ENCODE peak calls at places on chromosomes 11 and 22, in six cellular contexts. B, Y, F, M, H and Z are unnamed samples.

GRCh38 chr11:47269002-47269828 is 718 bp upstream of the MADD start:
- DNase-seq in B (no peak), H (peak), M (peak), F (peak), Y (peak), Z (peak)

GRCh38 chr11:124763156-124763947 is 1.3 kb upstream of the ESAM start:
- DNase-seq in Y (peak), H (peak), F (peak), B (peak), M (peak), Z (peak)

GRCh38 chr11:45424781-45425180 is 138.6 kb upstream of the SYT13 start:
- DNase-seq in F (no peak), Y (no peak), M (no peak), B (no peak), H (no peak), Z (no peak)

GRCh38 chr22:49725516-49725915 is 102.2 kb downstream of the BRD1 start:
- DNase-seq in F (no peak), B (no peak), H (no peak), M (no peak), Y (no peak), Z (no peak)

GRCh38 chr22:35140879-35141745 is 75.2 kb downstream of the ISX start:
- DNase-seq in F (no peak), Y (peak), H (no peak), B (no peak), M (no peak), Z (peak)

GRCh38 chr22:38696606-38697005 is 4.1 kb downstream of the JOSD1 start:
- DNase-seq in F (no peak), M (no peak), B (peak), H (peak), Y (no peak), Z (peak)

GRCh38 chr11:3341298-3341697 is 37.6 kb downstream of the ZNF195 start:
- DNase-seq in F (peak), H (peak), M (peak), B (no peak), Y (peak), Z (peak)

GRCh38 chr11:65780770-65781151 is at the start of gene AP5B1:
- DNase-seq in H (peak), Y (peak), M (peak), B (no peak), F (peak), Z (peak)

GRCh38 chr11:46681814-46682213 is 18.6 kb downstream of the ARHGAP1 start:
- DNase-seq in Y (no peak), F (no peak), B (no peak), M (no peak), H (no peak), Z (no peak)

GRCh38 chr22:39384750-39385480 is 14.7 kb upstream of the TAB1 start:
- DNase-seq in H (peak), Y (peak), M (no peak), F (no peak), B (no peak), Z (no peak)

GRCh38 chr11:89436071-89436470 is 55.1 kb downstream of the NOX4 start:
- DNase-seq in M (no peak), H (peak), B (no peak), F (no peak), Y (peak), Z (no peak)

GRCh38 chr22:30506507-30506968 is 1.0 kb upstream of the SEC14L4 start:
- DNase-seq in F (no peak), H (no peak), M (peak), Y (no peak), B (no peak), Z (no peak)

GRCh38 chr22:46027219-46028068 is 50.5 kb upstream of the WNT7B start:
- DNase-seq in F (peak), Y (peak), M (peak), H (no peak), B (no peak), Z (no peak)

GRCh38 chr11:106424111-106424510 is 346.6 kb downstream of the AASDHPPT start:
- DNase-seq in Y (no peak), F (no peak), H (peak), B (peak), M (no peak), Z (no peak)

GRCh38 chr11:80718611-80719291 is 1277.9 kb upstream of the TENM4 start:
- DNase-seq in B (no peak), Y (no peak), F (no peak), H (no peak), M (no peak), Z (no peak)

GRCh38 chr11:118560806-118561205 is 4.9 kb downstream of the IFT46 start:
- DNase-seq in F (no peak), B (no peak), M (no peak), H (no peak), Y (no peak), Z (no peak)

GRCh38 chr11:67303989-67304411 is 670 bp downstream of the SSH3 start:
- DNase-seq in H (peak), F (no peak), B (no peak), Y (peak), M (peak), Z (peak)

GRCh38 chr22:23856721-23857605 is 712 bp upstream of the SLC2A11 start:
- DNase-seq in B (peak), Y (peak), M (no peak), F (peak), H (peak), Z (peak)

GRCh38 chr22:37390075-37390474 is 37.2 kb downstream of the ELFN2 start:
- DNase-seq in B (no peak), M (no peak), Y (no peak), H (no peak), F (no peak), Z (no peak)

GRCh38 chr11:86983071-86983488 is 27.9 kb upstream of the FZD4 start:
- DNase-seq in Y (no peak), M (peak), F (no peak), H (peak), B (no peak), Z (no peak)

GRCh38 chr11:94855666-94856065 is 87.5 kb downstream of the AMOTL1 start:
- DNase-seq in H (peak), Y (no peak), B (no peak), F (no peak), M (no peak), Z (no peak)

GRCh38 chr11:71563401-71563800 is 2.0 kb upstream of the KRTAP5-10 start:
- DNase-seq in M (no peak), H (peak), Y (peak), B (peak), F (no peak), Z (peak)

GRCh38 chr22:44532466-44533025 is 34.5 kb upstream of the RTL6 start:
- DNase-seq in Y (no peak), B (no peak), H (no peak), F (no peak), M (no peak), Z (peak)

GRCh38 chr22:28716686-28717085 is 24.9 kb downstream of the CHEK2 start:
- DNase-seq in Y (no peak), H (no peak), B (no peak), F (no peak), M (no peak), Z (no peak)

GRCh38 chr11:1493650-1494244 is 7.2 kb upstream of the MOB2 start:
- DNase-seq in B (no peak), H (no peak), Y (no peak), M (no peak), F (no peak), Z (no peak)

DNA sequence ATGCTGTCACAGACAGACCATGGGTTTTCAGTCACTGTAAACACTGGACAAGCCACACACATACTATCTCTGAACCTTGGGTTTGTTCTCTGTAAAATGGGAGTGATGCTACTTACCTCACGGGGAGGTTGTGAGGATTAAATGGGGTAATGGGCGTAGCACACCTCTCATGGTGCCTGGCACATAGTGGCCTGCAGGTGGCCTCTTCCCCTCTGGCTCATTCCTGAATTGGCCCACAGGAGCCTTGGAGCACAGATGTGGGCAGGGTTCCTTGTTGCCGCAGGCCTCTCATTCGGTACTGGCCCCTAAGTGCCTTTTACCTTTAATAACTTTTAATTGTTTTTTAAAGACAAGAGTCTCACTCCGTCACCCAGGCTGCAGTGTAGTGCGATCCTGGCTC is 11.7 kb downstream of the MICAL2 start:
- DNase-seq in Y (no peak), H (no peak), F (no peak), M (peak), B (no peak), Z (peak)
- TF ChIP-seq CTCF in Y (peak), H (peak), F (no peak), M (peak), B (peak), Z (no peak)

DNA sequence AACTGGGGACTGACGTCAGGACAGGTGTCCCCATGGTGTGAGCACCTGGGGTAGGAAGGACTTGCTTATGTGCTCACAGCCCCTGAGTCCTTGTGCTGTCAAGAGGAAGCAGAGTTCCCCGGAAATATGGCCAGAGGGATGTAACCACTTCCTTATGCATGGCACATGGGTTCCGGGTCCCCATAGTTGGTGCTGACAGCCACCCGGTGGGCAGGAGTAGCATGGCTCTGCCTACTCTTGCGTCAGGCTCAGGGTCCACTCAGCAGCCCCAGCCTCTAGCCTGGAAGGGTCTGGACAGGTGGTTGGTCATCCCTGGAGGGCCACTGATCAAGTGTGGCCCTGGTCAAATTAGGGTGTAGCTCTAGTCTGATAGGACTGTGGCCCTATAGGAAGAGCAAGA is 42.8 kb upstream of the CCND1 start:
- DNase-seq in B (no peak), M (no peak), F (no peak), H (peak), Y (no peak), Z (no peak)
- TF ChIP-seq CTCF in B (no peak), M (peak), F (no peak), H (no peak), Y (no peak), Z (no peak)

GRCh38 chr11:43852057-43852636 is 28.5 kb upstream of the ALKBH3 start:
- DNase-seq in H (peak), Y (peak), M (no peak), B (peak), F (no peak), Z (peak)
- TF ChIP-seq CTCF in H (peak), Y (peak), M (peak), B (peak), F (peak), Z (peak)

GRCh38 chr11:128021304-128022006 is 565.9 kb downstream of the ETS1 start:
- DNase-seq in Y (peak), F (no peak), M (no peak), B (no peak), H (peak), Z (no peak)
- TF ChIP-seq CTCF in Y (peak), F (no peak), M (peak), B (peak), H (peak), Z (peak)

GRCh38 chr11:109241988-109242387 is 180.0 kb upstream of the C11orf87 start:
- DNase-seq in Y (no peak), F (no peak), B (no peak), H (no peak), M (no peak), Z (no peak)

GRCh38 chr11:109236188-109236587 is 185.8 kb upstream of the C11orf87 start:
- DNase-seq in B (no peak), H (peak), Y (no peak), M (no peak), F (no peak), Z (no peak)

GRCh38 chr11:109236696-109237095 is 185.3 kb upstream of the C11orf87 start:
- DNase-seq in B (no peak), H (peak), F (no peak), M (no peak), Y (no peak), Z (no peak)

GRCh38 chr11:109237636-109238035 is 184.4 kb upstream of the C11orf87 start:
- DNase-seq in B (no peak), M (no peak), F (no peak), Y (no peak), H (no peak), Z (no peak)
- TF ChIP-seq CTCF in B (no peak), M (no peak), F (no peak), Y (no peak), H (no peak), Z (no peak)

DNA sequence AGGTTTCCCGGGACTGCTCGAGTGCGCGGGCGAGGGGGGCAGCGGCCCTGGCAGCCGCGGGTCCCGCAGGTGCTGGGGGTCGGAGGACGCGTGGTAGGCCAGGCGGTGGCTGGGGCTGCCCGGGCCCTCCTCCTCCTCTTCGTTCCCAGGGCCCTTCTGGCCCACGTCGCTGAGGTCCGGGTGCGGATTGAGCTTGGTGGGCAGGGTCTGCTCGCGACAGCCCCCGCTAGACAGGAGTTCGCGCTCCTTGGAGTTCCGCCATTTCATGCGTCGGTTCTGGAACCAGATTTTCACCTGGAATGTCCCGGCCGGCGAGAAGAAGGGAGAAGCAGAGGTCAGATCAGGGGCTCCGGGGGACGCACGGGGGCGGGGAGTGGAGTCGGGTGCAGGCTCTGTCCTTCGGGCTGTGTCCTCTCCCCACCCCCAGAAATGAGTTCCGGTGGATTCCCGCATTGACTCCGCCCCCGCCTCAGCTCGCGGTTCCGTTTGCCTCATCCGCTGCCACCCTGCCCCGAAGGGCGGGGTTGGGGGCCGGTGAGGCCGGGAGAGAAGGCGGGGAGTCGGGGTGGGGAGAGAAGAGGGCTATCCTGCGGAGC is 3.9 kb downstream of the DBX1 start:
- DNase-seq in Y (peak), B (no peak), F (no peak), M (no peak), H (no peak), Z (peak)
- TF ChIP-seq CTCF in Y (no peak), B (no peak), F (no peak), M (no peak), H (no peak), Z (no peak)

DNA sequence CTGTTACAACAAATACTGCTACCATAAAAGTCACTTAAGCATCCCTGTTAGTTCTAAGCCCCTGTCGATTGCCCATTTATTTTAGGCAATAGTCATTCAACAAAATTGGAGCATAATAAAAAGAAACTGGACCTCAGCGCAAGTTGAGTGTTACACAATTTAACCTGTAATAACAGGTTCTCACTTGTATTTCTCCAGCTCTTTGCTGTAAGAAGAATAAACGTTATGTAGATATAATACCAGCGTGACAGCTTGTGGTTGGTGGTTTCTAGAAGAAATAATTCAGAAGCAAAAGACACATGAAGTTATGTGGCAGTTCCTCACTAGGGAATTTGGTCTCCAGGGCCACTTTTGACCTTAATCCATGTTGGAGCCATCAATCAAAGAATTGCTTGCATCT is 129.8 kb upstream of the LDLRAD3 start:
- DNase-seq in F (no peak), Y (no peak), H (no peak), M (no peak), B (no peak), Z (no peak)
- TF ChIP-seq CTCF in F (no peak), Y (no peak), H (no peak), M (no peak), B (no peak), Z (no peak)

DNA sequence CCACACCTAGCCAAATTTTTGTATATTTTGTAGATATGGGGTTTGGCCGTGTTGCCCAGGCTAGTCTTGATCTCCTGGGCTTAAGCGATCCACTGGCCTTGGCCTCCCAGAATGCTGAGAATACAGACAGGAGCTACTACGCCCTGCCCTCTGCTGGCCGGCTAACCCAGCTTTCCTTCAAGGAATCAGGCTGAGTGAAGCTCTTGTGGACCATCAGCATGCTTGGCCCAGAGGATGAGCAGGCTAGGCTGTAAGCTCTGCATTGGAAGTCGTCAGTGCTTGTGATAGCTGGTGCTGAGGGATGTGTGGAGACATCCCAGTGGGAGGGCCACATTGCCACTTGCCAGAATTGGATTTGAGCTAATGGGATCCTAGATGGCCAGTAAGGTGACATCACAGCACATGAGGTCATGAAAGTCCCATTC is 60.6 kb downstream of the MED15 start:
- DNase-seq in Y (no peak), H (peak), M (no peak), B (no peak), F (no peak), Z (no peak)
- TF ChIP-seq CTCF in Y (no peak), H (peak), M (peak), B (peak), F (peak), Z (no peak)

GRCh38 chr11:109939176-109939810 is 153.9 kb upstream of the ZC3H12C start:
- DNase-seq in F (no peak), B (peak), Y (peak), M (no peak), H (peak), Z (peak)
- TF ChIP-seq CTCF in F (no peak), B (peak), Y (peak), M (peak), H (peak), Z (no peak)